ENCODE peak calls at places on chromosomes 12 and 14, in ten cellular contexts. One of them, this sample, is unnamed.

GRCh38 chr14:106790189-106791036 is 1264.0 kb downstream of the TMEM121 start:
- DNase-seq in HCT116: no peak
- DNase-seq in sigmoid colon: no peak
- DNase-seq in breast epithelium: peak; percentile 22
- DNase-seq in erythroblast: peak; percentile 53
- DNase-seq in esophagus squamous epithelium: no peak
- DNase-seq in H54: peak; percentile 17
- DNase-seq in uterus: peak; percentile 30
- DNase-seq in IMR-90: no peak
- DNase-seq in transverse colon: peak; percentile 89
- DNase-seq in this sample: peak; percentile 41

GRCh38 chr14:56199095-56199975 is 81.1 kb downstream of the PELI2 start:
- DNase-seq in erythroblast: peak; percentile 84
- DNase-seq in IMR-90: peak; percentile 99
- DNase-seq in HCT116: no peak
- DNase-seq in transverse colon: no peak
- DNase-seq in breast epithelium: no peak
- DNase-seq in H54: peak; percentile 5
- DNase-seq in sigmoid colon: peak; percentile 85
- DNase-seq in esophagus squamous epithelium: no peak
- DNase-seq in uterus: peak; percentile 28
- DNase-seq in this sample: no peak

GRCh38 chr12:56081393-56082347 is 1.7 kb downstream of the ERBB3 start:
- DNase-seq in IMR-90: no peak
- DNase-seq in uterus: no peak
- DNase-seq in breast epithelium: no peak
- DNase-seq in H54: no peak
- DNase-seq in sigmoid colon: peak; percentile 56
- DNase-seq in erythroblast: no peak
- DNase-seq in esophagus squamous epithelium: no peak
- DNase-seq in HCT116: no peak
- DNase-seq in transverse colon: peak; percentile 85
- DNase-seq in this sample: no peak

GRCh38 chr12:65952737-65953209 is 128.5 kb downstream of the HMGA2 start:
- DNase-seq in uterus: no peak
- DNase-seq in sigmoid colon: no peak
- DNase-seq in HCT116: no peak
- DNase-seq in H54: no peak
- DNase-seq in transverse colon: peak; percentile 16
- DNase-seq in esophagus squamous epithelium: no peak
- DNase-seq in breast epithelium: no peak
- DNase-seq in erythroblast: no peak
- DNase-seq in IMR-90: peak; percentile 87
- DNase-seq in this sample: no peak

GRCh38 chr12:86249856-86250255 is 6.3 kb downstream of the MGAT4C start:
- DNase-seq in breast epithelium: no peak
- DNase-seq in IMR-90: peak; percentile 70
- DNase-seq in HCT116: no peak
- DNase-seq in sigmoid colon: no peak
- DNase-seq in uterus: no peak
- DNase-seq in H54: peak; percentile 11
- DNase-seq in erythroblast: no peak
- DNase-seq in esophagus squamous epithelium: no peak
- DNase-seq in transverse colon: no peak
- DNase-seq in this sample: no peak

GRCh38 chr12:108616941-108617858 is 16.5 kb downstream of the SELPLG start:
- DNase-seq in H54: peak; percentile 76
- DNase-seq in erythroblast: no peak
- DNase-seq in uterus: no peak
- DNase-seq in HCT116: no peak
- DNase-seq in breast epithelium: no peak
- DNase-seq in transverse colon: peak; percentile 33
- DNase-seq in esophagus squamous epithelium: no peak
- DNase-seq in IMR-90: no peak
- DNase-seq in sigmoid colon: no peak
- DNase-seq in this sample: peak; percentile 64

GRCh38 chr12:52203126-52203921 is 11.5 kb upstream of the KRT80 start:
- DNase-seq in HCT116: peak; percentile 56
- DNase-seq in breast epithelium: peak; percentile 97
- DNase-seq in sigmoid colon: peak; percentile 75
- DNase-seq in H54: no peak
- DNase-seq in uterus: no peak
- DNase-seq in transverse colon: peak; percentile 78
- DNase-seq in erythroblast: peak; percentile 10
- DNase-seq in IMR-90: peak; percentile 77
- DNase-seq in esophagus squamous epithelium: no peak
- DNase-seq in this sample: no peak

GRCh38 chr12:130014485-130014807 is 110.6 kb upstream of the TMEM132D start:
- DNase-seq in sigmoid colon: no peak
- DNase-seq in H54: no peak
- DNase-seq in uterus: no peak
- DNase-seq in esophagus squamous epithelium: no peak
- DNase-seq in transverse colon: no peak
- DNase-seq in breast epithelium: no peak
- DNase-seq in erythroblast: no peak
- DNase-seq in IMR-90: no peak
- DNase-seq in HCT116: no peak
- DNase-seq in this sample: no peak

GRCh38 chr14:60650382-60650961 is 1.2 kb upstream of the SIX1 start:
- DNase-seq in transverse colon: no peak
- DNase-seq in H54: no peak
- DNase-seq in breast epithelium: no peak
- DNase-seq in IMR-90: peak; percentile 34
- DNase-seq in esophagus squamous epithelium: no peak
- DNase-seq in HCT116: no peak
- DNase-seq in sigmoid colon: no peak
- DNase-seq in erythroblast: no peak
- DNase-seq in uterus: no peak
- DNase-seq in this sample: no peak

DNA sequence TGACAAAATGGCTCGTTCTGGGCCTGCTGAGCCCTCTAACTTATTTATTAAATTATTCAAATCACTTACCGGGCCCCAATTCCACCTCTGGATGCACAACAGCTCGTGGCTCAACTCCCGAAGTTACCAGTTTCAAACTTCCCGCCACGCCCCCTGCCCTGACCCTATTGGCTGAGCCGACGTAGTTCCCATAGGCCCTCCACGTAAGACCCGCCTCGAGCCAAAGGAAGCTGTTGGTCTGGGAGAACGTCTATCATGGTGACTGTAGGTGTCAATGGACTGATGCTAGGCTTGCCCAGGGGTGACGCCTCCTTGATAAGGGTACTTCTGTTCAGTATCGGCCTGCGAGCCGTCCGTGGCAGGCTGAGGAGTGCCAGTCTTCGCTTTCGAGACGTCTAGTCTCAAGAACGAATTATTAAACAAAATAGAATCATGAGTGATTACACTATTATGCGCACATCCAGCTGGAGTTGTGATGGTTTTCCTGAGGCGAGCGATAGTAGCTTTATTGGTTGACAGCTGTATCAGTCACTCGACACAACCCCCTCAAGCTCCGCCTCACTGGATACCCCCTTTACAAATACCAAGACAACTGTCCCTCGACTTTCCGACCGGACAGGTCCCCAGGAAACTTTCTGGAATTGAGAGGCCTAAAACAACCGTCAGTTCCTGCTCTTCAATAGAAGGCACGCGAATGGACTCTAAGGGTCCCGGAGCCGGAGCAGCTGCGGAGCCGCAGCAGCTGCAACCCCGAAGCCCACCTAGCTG is at the start of gene CDCA3:
- DNase-seq in uterus: peak; percentile 92
- DNase-seq in erythroblast: peak; percentile 99
- DNase-seq in H54: peak; percentile 98
- DNase-seq in transverse colon: peak; percentile 95
- DNase-seq in esophagus squamous epithelium: peak; percentile 92
- DNase-seq in sigmoid colon: peak; percentile 99
- DNase-seq in HCT116: peak; percentile 98
- DNase-seq in breast epithelium: peak; percentile 97
- DNase-seq in IMR-90: peak; percentile 98
- DNase-seq in this sample: peak; percentile 100
- TF ChIP-seq POLR2A in uterus: peak; percentile 6
- TF ChIP-seq POLR2A in erythroblast: peak; percentile 100
- TF ChIP-seq POLR2A in H54: peak; percentile 87
- TF ChIP-seq POLR2A in transverse colon: peak; percentile 99
- TF ChIP-seq POLR2A in esophagus squamous epithelium: peak; percentile 59
- TF ChIP-seq POLR2A in sigmoid colon: peak; percentile 82
- TF ChIP-seq POLR2A in HCT116: peak; percentile 94
- TF ChIP-seq POLR2A in breast epithelium: peak; percentile 24
- TF ChIP-seq POLR2A in IMR-90: peak; percentile 84
- TF ChIP-seq POLR2A in this sample: peak; percentile 87

DNA sequence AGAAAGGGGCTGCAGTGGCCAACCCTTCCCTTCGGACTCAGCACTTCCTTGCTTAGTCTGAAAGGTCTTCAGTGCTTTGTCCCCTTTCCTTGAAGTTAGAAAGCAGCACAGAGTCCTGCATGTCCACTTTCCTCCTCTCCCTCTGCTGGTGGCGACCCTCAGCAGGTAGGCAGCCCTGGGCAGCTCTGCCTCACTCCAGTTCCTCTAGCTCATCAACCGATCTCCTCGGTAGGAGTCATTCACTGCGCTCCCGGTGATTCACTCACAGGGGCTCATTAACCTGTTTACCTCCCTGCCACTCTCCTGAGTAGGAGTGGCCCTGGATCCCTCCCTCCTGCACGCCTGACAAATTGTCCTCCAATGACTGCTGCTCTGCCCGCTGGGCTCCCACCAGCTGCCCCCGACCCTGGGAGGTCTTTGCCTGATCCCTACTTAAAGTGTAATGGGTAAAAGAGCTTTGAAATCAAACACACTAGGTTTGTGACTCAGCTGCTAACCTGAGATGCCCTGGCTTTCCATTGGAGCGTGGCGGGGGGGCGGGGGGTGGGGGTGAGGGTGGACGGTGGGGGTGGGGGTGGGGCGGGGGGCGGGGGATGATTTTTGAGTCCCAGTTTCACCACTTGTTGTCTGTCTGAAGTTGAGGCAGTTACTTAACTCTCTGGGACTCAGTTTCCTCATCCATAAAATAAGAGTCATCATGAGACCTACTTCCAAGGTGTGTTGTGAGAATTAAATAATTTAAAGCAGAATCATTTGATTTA is 4.2 kb downstream of the SCNN1A start:
- DNase-seq in uterus: peak; percentile 43
- DNase-seq in H54: peak; percentile 87
- DNase-seq in IMR-90: peak; percentile 72
- DNase-seq in erythroblast: peak; percentile 27
- DNase-seq in esophagus squamous epithelium: no peak
- DNase-seq in sigmoid colon: peak; percentile 59
- DNase-seq in HCT116: peak; percentile 95
- DNase-seq in breast epithelium: no peak
- DNase-seq in transverse colon: peak; percentile 84
- DNase-seq in this sample: no peak
- TF ChIP-seq POLR2A in uterus: no peak
- TF ChIP-seq POLR2A in H54: no peak
- TF ChIP-seq POLR2A in IMR-90: no peak
- TF ChIP-seq POLR2A in erythroblast: no peak
- TF ChIP-seq POLR2A in esophagus squamous epithelium: no peak
- TF ChIP-seq POLR2A in sigmoid colon: peak; percentile 42
- TF ChIP-seq POLR2A in HCT116: peak; percentile 40
- TF ChIP-seq POLR2A in breast epithelium: no peak
- TF ChIP-seq POLR2A in transverse colon: peak; percentile 85
- TF ChIP-seq POLR2A in this sample: no peak

GRCh38 chr12:113339540-113339939 is 4.6 kb upstream of the SLC8B1 start:
- DNase-seq in transverse colon: no peak
- DNase-seq in H54: no peak
- DNase-seq in IMR-90: no peak
- DNase-seq in uterus: no peak
- DNase-seq in sigmoid colon: no peak
- DNase-seq in breast epithelium: no peak
- DNase-seq in erythroblast: no peak
- DNase-seq in HCT116: no peak
- DNase-seq in esophagus squamous epithelium: no peak
- DNase-seq in this sample: no peak
- TF ChIP-seq POLR2A in transverse colon: no peak
- TF ChIP-seq POLR2A in H54: no peak
- TF ChIP-seq POLR2A in IMR-90: no peak
- TF ChIP-seq POLR2A in uterus: no peak
- TF ChIP-seq POLR2A in sigmoid colon: no peak
- TF ChIP-seq POLR2A in breast epithelium: no peak
- TF ChIP-seq POLR2A in erythroblast: no peak
- TF ChIP-seq POLR2A in HCT116: no peak
- TF ChIP-seq POLR2A in esophagus squamous epithelium: no peak
- TF ChIP-seq POLR2A in this sample: no peak

GRCh38 chr14:24135834-24136683 is at the start of gene PSME1:
- DNase-seq in HCT116: peak; percentile 71
- DNase-seq in uterus: peak; percentile 95
- DNase-seq in esophagus squamous epithelium: peak; percentile 57
- DNase-seq in sigmoid colon: peak; percentile 97
- DNase-seq in breast epithelium: peak; percentile 86
- DNase-seq in IMR-90: peak; percentile 82
- DNase-seq in transverse colon: peak; percentile 97
- DNase-seq in H54: peak; percentile 59
- DNase-seq in erythroblast: peak; percentile 98
- DNase-seq in this sample: peak; percentile 94
- TF ChIP-seq POLR2A in HCT116: peak; percentile 70
- TF ChIP-seq POLR2A in uterus: peak; percentile 24
- TF ChIP-seq POLR2A in esophagus squamous epithelium: no peak
- TF ChIP-seq POLR2A in sigmoid colon: peak; percentile 62
- TF ChIP-seq POLR2A in breast epithelium: no peak
- TF ChIP-seq POLR2A in IMR-90: no peak
- TF ChIP-seq POLR2A in transverse colon: peak; percentile 63
- TF ChIP-seq POLR2A in H54: peak; percentile 22
- TF ChIP-seq POLR2A in erythroblast: peak; percentile 68
- TF ChIP-seq POLR2A in this sample: peak; percentile 47